ENCODE peak calls at places on chromosome 21, in seven cellular contexts. One of them, this sample, is unnamed.

GRCh38 chr21:43861716-43862115 is 3.3 kb upstream of the AGPAT3 start:
- DNase-seq in OCI-LY7: peak; percentile 69
- DNase-seq in PC-3: no peak
- DNase-seq in GM23248: no peak
- DNase-seq in GM23338: no peak
- DNase-seq in hepatocyte: no peak
- DNase-seq in SK-N-SH: no peak
- DNase-seq in this sample: no peak

GRCh38 chr21:42631142-42631541 is 22.3 kb upstream of the PDE9A start:
- DNase-seq in OCI-LY7: no peak
- DNase-seq in PC-3: no peak
- DNase-seq in GM23248: no peak
- DNase-seq in GM23338: no peak
- DNase-seq in hepatocyte: no peak
- DNase-seq in SK-N-SH: no peak
- DNase-seq in this sample: no peak

GRCh38 chr21:16040601-16041000 is 310.8 kb downstream of the USP25 start:
- DNase-seq in OCI-LY7: no peak
- DNase-seq in PC-3: peak; percentile 26
- DNase-seq in GM23248: peak; percentile 44
- DNase-seq in GM23338: no peak
- DNase-seq in hepatocyte: no peak
- DNase-seq in SK-N-SH: no peak
- DNase-seq in this sample: no peak

GRCh38 chr21:32403201-32403701 is 9.3 kb upstream of the EVA1C start:
- DNase-seq in OCI-LY7: peak; percentile 70
- DNase-seq in PC-3: peak; percentile 88
- DNase-seq in GM23248: peak; percentile 78
- DNase-seq in GM23338: peak; percentile 92
- DNase-seq in hepatocyte: peak; percentile 83
- DNase-seq in SK-N-SH: peak; percentile 81
- DNase-seq in this sample: peak; percentile 85

GRCh38 chr21:36846624-36847023 is 119.8 kb downstream of the HLCS start:
- DNase-seq in OCI-LY7: no peak
- DNase-seq in PC-3: no peak
- DNase-seq in GM23248: no peak
- DNase-seq in GM23338: no peak
- DNase-seq in hepatocyte: no peak
- DNase-seq in SK-N-SH: no peak
- DNase-seq in this sample: peak; percentile 53

GRCh38 chr21:20721151-20721550 is 277.1 kb upstream of the NCAM2 start:
- DNase-seq in OCI-LY7: no peak
- DNase-seq in PC-3: no peak
- DNase-seq in GM23248: no peak
- DNase-seq in GM23338: no peak
- DNase-seq in hepatocyte: no peak
- DNase-seq in SK-N-SH: no peak
- DNase-seq in this sample: no peak

GRCh38 chr21:42731264-42732032 is 78.0 kb downstream of the PDE9A start:
- DNase-seq in OCI-LY7: no peak
- DNase-seq in PC-3: peak; percentile 99
- DNase-seq in GM23248: no peak
- DNase-seq in GM23338: no peak
- DNase-seq in hepatocyte: peak; percentile 75
- DNase-seq in SK-N-SH: no peak
- DNase-seq in this sample: no peak

GRCh38 chr21:43849532-43850299 is 15.3 kb upstream of the AGPAT3 start:
- DNase-seq in OCI-LY7: no peak
- DNase-seq in PC-3: no peak
- DNase-seq in GM23248: no peak
- DNase-seq in GM23338: no peak
- DNase-seq in hepatocyte: no peak
- DNase-seq in SK-N-SH: no peak
- DNase-seq in this sample: no peak

GRCh38 chr21:26982767-26983166 is 15.9 kb upstream of the ADAMTS5 start:
- DNase-seq in OCI-LY7: no peak
- DNase-seq in PC-3: peak; percentile 75
- DNase-seq in GM23248: peak; percentile 70
- DNase-seq in GM23338: peak; percentile 3
- DNase-seq in hepatocyte: no peak
- DNase-seq in SK-N-SH: no peak
- DNase-seq in this sample: no peak

GRCh38 chr21:23223882-23224281 is 2225.7 kb downstream of the NCAM2 start:
- DNase-seq in OCI-LY7: no peak
- DNase-seq in PC-3: no peak
- DNase-seq in GM23248: no peak
- DNase-seq in GM23338: peak; percentile 43
- DNase-seq in hepatocyte: no peak
- DNase-seq in SK-N-SH: no peak
- DNase-seq in this sample: peak; percentile 16
- H4K20me1 ChIP-seq in OCI-LY7: no peaks in the 10 kb centered on the region
- H4K20me1 ChIP-seq in PC-3: no peaks in the 10 kb centered on the region
- H4K20me1 ChIP-seq in GM23248: no peaks in the 10 kb centered on the region
- H4K20me1 ChIP-seq in GM23338: no peaks in the 10 kb centered on the region
- H4K20me1 ChIP-seq in hepatocyte: no peaks in the 10 kb centered on the region
- H4K20me1 ChIP-seq in SK-N-SH: no peaks in the 10 kb centered on the region
- H4K20me1 ChIP-seq in this sample: no peaks in the 10 kb centered on the region

GRCh38 chr21:34579411-34579810 is 35.5 kb downstream of the RCAN1 start:
- DNase-seq in OCI-LY7: no peak
- DNase-seq in PC-3: peak; percentile 71
- DNase-seq in GM23248: peak; percentile 94
- DNase-seq in GM23338: no peak
- DNase-seq in hepatocyte: no peak
- DNase-seq in SK-N-SH: no peak
- DNase-seq in this sample: no peak
- TF ChIP-seq EZH2phosphoT487 in OCI-LY7: no peak
- TF ChIP-seq EZH2phosphoT487 in PC-3: no peak
- TF ChIP-seq EZH2phosphoT487 in GM23248: no peak
- TF ChIP-seq EZH2phosphoT487 in GM23338: no peak
- TF ChIP-seq EZH2phosphoT487 in hepatocyte: no peak
- TF ChIP-seq EZH2phosphoT487 in SK-N-SH: no peak
- TF ChIP-seq EZH2phosphoT487 in this sample: no peak

GRCh38 chr21:45130324-45130774 is 56.0 kb downstream of the ADARB1 start:
- DNase-seq in OCI-LY7: no peak
- DNase-seq in PC-3: peak; percentile 86
- DNase-seq in GM23248: peak; percentile 85
- DNase-seq in GM23338: no peak
- DNase-seq in hepatocyte: peak; percentile 43
- DNase-seq in SK-N-SH: no peak
- DNase-seq in this sample: no peak

GRCh38 chr21:45134677-45135076 is 60.3 kb downstream of the ADARB1 start:
- DNase-seq in OCI-LY7: no peak
- DNase-seq in PC-3: no peak
- DNase-seq in GM23248: no peak
- DNase-seq in GM23338: no peak
- DNase-seq in hepatocyte: no peak
- DNase-seq in SK-N-SH: no peak
- DNase-seq in this sample: no peak

GRCh38 chr21:45135122-45135521 is 60.7 kb downstream of the ADARB1 start:
- DNase-seq in OCI-LY7: no peak
- DNase-seq in PC-3: no peak
- DNase-seq in GM23248: no peak
- DNase-seq in GM23338: no peak
- DNase-seq in hepatocyte: no peak
- DNase-seq in SK-N-SH: no peak
- DNase-seq in this sample: no peak

GRCh38 chr21:45131537-45131999 is 57.2 kb downstream of the ADARB1 start:
- DNase-seq in OCI-LY7: no peak
- DNase-seq in PC-3: no peak
- DNase-seq in GM23248: no peak
- DNase-seq in GM23338: no peak
- DNase-seq in hepatocyte: no peak
- DNase-seq in SK-N-SH: no peak
- DNase-seq in this sample: no peak

DNA sequence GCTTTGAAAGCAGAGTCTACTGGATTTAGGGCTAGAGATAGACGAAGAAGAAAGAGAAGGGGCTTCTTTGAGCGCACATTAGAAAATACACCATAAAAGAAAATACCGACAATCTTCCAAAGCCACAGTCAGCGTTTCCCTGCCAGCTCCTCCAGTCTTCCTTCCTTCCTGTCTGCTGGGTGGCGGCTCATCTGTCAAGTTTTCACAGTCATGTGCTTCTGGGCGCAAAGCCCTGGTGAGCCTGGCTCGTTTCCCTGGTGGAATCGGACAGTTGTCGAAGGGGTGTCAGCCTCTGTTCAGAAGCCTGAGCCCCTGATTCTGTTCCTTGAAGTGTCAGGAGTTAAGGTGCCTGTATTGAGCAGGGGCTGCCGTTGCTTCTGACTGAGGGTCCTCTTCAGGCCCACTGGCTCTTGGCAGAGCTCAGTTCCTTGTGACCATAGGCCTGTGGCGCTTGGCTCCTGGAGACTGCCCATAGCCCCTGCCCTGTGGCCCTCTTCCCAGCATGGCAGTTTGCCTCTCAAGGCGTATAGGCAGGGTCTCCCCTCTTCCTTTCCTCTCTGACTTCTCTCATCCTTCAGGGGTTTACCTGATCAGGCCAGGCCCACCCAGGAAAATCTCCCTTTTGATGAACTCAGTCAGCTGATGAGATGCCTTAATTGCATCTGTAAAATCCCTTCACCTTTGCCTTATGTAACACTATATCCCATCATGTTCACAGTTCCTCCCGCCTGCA is 58.6 kb downstream of the ADARB1 start:
- DNase-seq in OCI-LY7: no peak
- DNase-seq in PC-3: no peak
- DNase-seq in GM23248: peak; percentile 70
- DNase-seq in GM23338: no peak
- DNase-seq in hepatocyte: no peak
- DNase-seq in SK-N-SH: no peak
- DNase-seq in this sample: no peak
- H4K20me1 ChIP-seq in OCI-LY7: no peaks in the 10 kb centered on the region
- H4K20me1 ChIP-seq in PC-3: no peaks in the 10 kb centered on the region
- H4K20me1 ChIP-seq in GM23248: no peaks in the 10 kb centered on the region
- H4K20me1 ChIP-seq in GM23338: peaks cover 6% of the 10 kb centered on the region
- H4K20me1 ChIP-seq in hepatocyte: no peaks in the 10 kb centered on the region
- H4K20me1 ChIP-seq in SK-N-SH: no peaks in the 10 kb centered on the region
- H4K20me1 ChIP-seq in this sample: no peaks in the 10 kb centered on the region

DNA sequence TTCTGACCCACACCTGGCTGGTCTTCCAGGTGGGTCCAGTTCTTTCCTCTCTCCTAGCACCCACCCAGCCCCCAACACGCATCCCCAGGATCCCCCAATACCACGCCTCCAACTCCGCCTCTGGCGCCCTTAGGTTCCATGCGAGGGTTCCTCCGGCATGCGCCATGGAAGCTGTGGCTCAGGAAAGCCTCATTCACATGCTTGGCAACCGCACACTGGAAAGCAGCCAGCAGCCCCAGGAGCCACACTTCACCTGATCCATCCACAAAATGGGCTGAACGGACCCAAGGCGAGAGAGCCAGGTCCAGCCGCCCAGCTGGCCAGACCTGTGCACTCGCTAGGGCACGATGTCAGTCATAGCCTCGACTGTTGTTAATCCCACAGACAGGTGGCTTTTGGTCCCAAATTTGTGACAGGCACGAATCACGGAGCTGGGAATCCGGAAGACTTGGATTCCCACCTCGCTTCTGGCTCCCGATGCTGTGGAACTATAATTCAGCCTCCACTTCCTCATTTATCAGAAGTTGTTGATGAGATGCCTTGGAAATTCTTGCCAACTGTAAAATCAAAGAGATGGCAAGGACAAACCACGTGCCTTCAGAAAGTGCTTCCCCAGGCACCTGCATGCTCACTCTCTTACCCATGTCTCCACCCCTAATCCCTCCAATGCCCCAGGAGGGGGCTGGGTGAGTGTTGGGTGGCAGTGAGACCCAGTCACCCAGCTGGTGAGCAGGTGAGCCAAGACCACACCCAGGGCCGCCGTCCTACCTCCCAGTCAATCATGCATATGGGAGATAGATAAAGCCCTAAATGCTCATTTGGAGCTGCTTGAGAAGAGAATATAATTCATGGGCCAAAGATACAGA is 161.0 kb downstream of the PSMG1 start:
- DNase-seq in OCI-LY7: no peak
- DNase-seq in PC-3: no peak
- DNase-seq in GM23248: no peak
- DNase-seq in GM23338: no peak
- DNase-seq in hepatocyte: no peak
- DNase-seq in SK-N-SH: no peak
- DNase-seq in this sample: no peak
- TF ChIP-seq EZH2phosphoT487 in OCI-LY7: no peak
- TF ChIP-seq EZH2phosphoT487 in PC-3: no peak
- TF ChIP-seq EZH2phosphoT487 in GM23248: no peak
- TF ChIP-seq EZH2phosphoT487 in GM23338: no peak
- TF ChIP-seq EZH2phosphoT487 in hepatocyte: no peak
- TF ChIP-seq EZH2phosphoT487 in SK-N-SH: no peak
- TF ChIP-seq EZH2phosphoT487 in this sample: no peak